ENCODE peak calls at places on chromosomes 3 and 15, in eight cellular contexts. F is AG09309, Y is upper lobe of right lung, K is MM.1S, X is endothelial cell, T is HFFc6, B is cardiac fibroblast, U is suprapubic skin. R is an unnamed sample.

GRCh38 chr3:49607105-49607591 is 52.9 kb downstream of the BSN start:
- DNase-seq in F (no peak), Y (peak), K (no peak), X (no peak), T (no peak), B (peak), U (no peak), R (peak)

GRCh38 chr3:11774296-11774877 is 72.3 kb downstream of the TAMM41 start:
- DNase-seq in F (no peak), Y (peak), K (no peak), X (peak), T (peak), B (peak), U (no peak), R (no peak)

GRCh38 chr15:29736012-29736744 is 86.1 kb downstream of the TJP1 start:
- DNase-seq in F (no peak), Y (no peak), K (no peak), X (no peak), T (no peak), B (no peak), U (no peak), R (no peak)

GRCh38 chr3:117238805-117239204 is 529.2 kb downstream of the TUSC7 start:
- DNase-seq in F (no peak), Y (no peak), K (no peak), X (no peak), T (no peak), B (no peak), U (no peak), R (no peak)

GRCh38 chr3:43996379-43997301 is 245.0 kb upstream of the TOPAZ1 start:
- DNase-seq in F (no peak), Y (peak), K (peak), X (peak), T (peak), B (peak), U (no peak), R (no peak)

GRCh38 chr3:181457190-181457589 is 254.5 kb upstream of the SOX2 start:
- DNase-seq in F (no peak), Y (no peak), K (no peak), X (no peak), T (no peak), B (peak), U (no peak), R (no peak)

GRCh38 chr3:170760174-170760526 is 109.8 kb downstream of the RPL22L1 start:
- DNase-seq in F (no peak), Y (no peak), K (no peak), X (no peak), T (peak), B (peak), U (no peak), R (no peak)

GRCh38 chr3:55626284-55626675 is 139.2 kb upstream of the WNT5A start:
- DNase-seq in F (no peak), Y (no peak), K (no peak), X (no peak), T (no peak), B (no peak), U (no peak), R (no peak)

GRCh38 chr15:101138913-101139880 is 112.7 kb downstream of the CHSY1 start:
- DNase-seq in F (no peak), Y (no peak), K (peak), X (no peak), T (no peak), B (no peak), U (no peak), R (no peak)

GRCh38 chr3:171862392-171862791 is 19.2 kb downstream of the TMEM212 start:
- DNase-seq in F (no peak), Y (no peak), K (no peak), X (no peak), T (no peak), B (no peak), U (no peak), R (no peak)

GRCh38 chr3:170726976-170727661 is 141.2 kb upstream of the SLC7A14 start:
- DNase-seq in F (no peak), Y (no peak), K (no peak), X (no peak), T (peak), B (peak), U (no peak), R (no peak)

GRCh38 chr15:99928429-99928981 is 195.3 kb upstream of the LYSMD4 start:
- DNase-seq in F (peak), Y (peak), K (peak), X (peak), T (peak), B (peak), U (peak), R (peak)

DNA sequence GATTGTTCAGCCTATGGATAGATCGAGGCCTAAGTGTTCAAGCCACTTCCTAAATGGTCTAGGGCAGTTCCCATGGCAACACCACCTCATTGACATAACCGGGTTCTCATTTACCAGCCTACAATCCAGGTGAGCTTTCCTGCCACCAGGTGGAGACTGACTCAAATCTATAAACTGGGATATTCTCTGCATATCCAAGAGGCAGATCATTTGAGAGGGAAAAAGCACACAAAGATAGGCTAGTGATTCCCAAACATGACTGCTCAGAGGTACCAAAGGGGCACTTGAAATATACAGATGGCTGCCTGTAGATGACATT is 141.3 kb upstream of the PROK2 start:
- DNase-seq in F (no peak), Y (no peak), K (peak), X (peak), T (no peak), B (peak), U (no peak), R (no peak)
- TF ChIP-seq CTCF in F (peak), Y (peak), K (peak), X (peak), T (peak), B (no peak), U (peak), R (peak)

DNA sequence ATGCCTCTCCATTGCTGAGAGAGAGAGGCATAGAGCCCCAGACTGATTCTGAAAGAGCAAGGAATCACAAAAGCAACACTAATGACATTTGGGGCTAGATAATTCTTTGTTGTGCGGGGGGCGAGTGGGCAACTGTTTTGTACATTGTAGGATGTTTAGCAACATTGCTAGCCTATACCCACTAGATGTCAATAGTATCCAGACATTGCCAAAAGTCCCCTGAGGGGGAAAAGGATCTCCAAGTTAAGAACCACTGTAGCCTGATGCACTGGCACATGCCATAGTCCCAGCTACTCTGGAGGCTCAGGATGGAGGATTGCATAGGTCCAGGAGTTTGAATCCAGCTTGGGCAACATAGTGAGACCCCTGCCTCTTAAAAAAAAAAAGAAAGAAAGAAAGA is 22.8 kb upstream of the GOLM2 start:
- DNase-seq in F (no peak), Y (no peak), K (no peak), X (no peak), T (no peak), B (no peak), U (no peak), R (no peak)
- TF ChIP-seq CTCF in F (no peak), Y (no peak), K (no peak), X (no peak), T (no peak), B (no peak), U (no peak), R (peak)

GRCh38 chr3:178434206-178434805 is 101.9 kb upstream of the KCNMB2 start:
- DNase-seq in F (no peak), Y (no peak), K (peak), X (no peak), T (no peak), B (peak), U (no peak), R (no peak)
- TF ChIP-seq CTCF in F (peak), Y (no peak), K (peak), X (no peak), T (peak), B (no peak), U (no peak), R (peak)

GRCh38 chr3:194781617-194782016 is 95.9 kb downstream of the FAM43A start:
- DNase-seq in F (no peak), Y (no peak), K (no peak), X (no peak), T (no peak), B (no peak), U (peak), R (no peak)
- TF ChIP-seq CTCF in F (no peak), Y (no peak), K (no peak), X (no peak), T (no peak), B (no peak), U (no peak), R (no peak)

R was measured in osteocyte.